ENCODE peak calls at places on chromosome 10, in five cellular contexts. One of them, this sample, is unnamed.

GRCh38 chr10:45464958-45465567 is 91.0 kb downstream of the ALOX5 start:
- DNase-seq in GM06990: peak
- DNase-seq in glutamatergic neuron: peak
- DNase-seq in HCT116: peak
- DNase-seq in Calu3: peak
- DNase-seq in this sample: peak

GRCh38 chr10:90193240-90193985 is 492.0 kb downstream of the KIF20B start:
- DNase-seq in GM06990: no peak
- DNase-seq in HCT116: no peak
- DNase-seq in Calu3: no peak
- DNase-seq in glutamatergic neuron: no peak
- DNase-seq in this sample: no peak

GRCh38 chr10:33335800-33336605 is 1.5 kb upstream of the NRP1 start:
- DNase-seq in Calu3: peak
- DNase-seq in GM06990: no peak
- DNase-seq in glutamatergic neuron: no peak
- DNase-seq in HCT116: no peak
- DNase-seq in this sample: peak

GRCh38 chr10:118965636-118966035 is 63.9 kb upstream of the NANOS1 start:
- DNase-seq in GM06990: no peak
- DNase-seq in Calu3: no peak
- DNase-seq in HCT116: no peak
- DNase-seq in glutamatergic neuron: peak
- DNase-seq in this sample: no peak

GRCh38 chr10:100827819-100828743 is 82.7 kb downstream of the PAX2 start:
- DNase-seq in GM06990: peak
- DNase-seq in Calu3: peak
- DNase-seq in HCT116: no peak
- DNase-seq in glutamatergic neuron: peak
- DNase-seq in this sample: no peak

GRCh38 chr10:70970830-70971229 is 82.5 kb upstream of the PCBD1 start:
- DNase-seq in Calu3: no peak
- DNase-seq in glutamatergic neuron: no peak
- DNase-seq in GM06990: no peak
- DNase-seq in HCT116: no peak
- DNase-seq in this sample: no peak

GRCh38 chr10:62652114-62652513 is 152.4 kb upstream of the ADO start:
- DNase-seq in GM06990: no peak
- DNase-seq in HCT116: no peak
- DNase-seq in Calu3: no peak
- DNase-seq in glutamatergic neuron: no peak
- DNase-seq in this sample: no peak

GRCh38 chr10:27998178-27998953 is 513 bp downstream of the ODAD2 start:
- DNase-seq in HCT116: no peak
- DNase-seq in GM06990: peak
- DNase-seq in glutamatergic neuron: peak
- DNase-seq in Calu3: peak
- DNase-seq in this sample: peak

GRCh38 chr10:80871083-80871482 is 333.4 kb downstream of the SH2D4B start:
- DNase-seq in GM06990: no peak
- DNase-seq in glutamatergic neuron: no peak
- DNase-seq in Calu3: no peak
- DNase-seq in HCT116: no peak
- DNase-seq in this sample: no peak

GRCh38 chr10:75146780-75147179 is 35.3 kb downstream of the SAMD8 start:
- DNase-seq in Calu3: no peak
- DNase-seq in HCT116: no peak
- DNase-seq in GM06990: no peak
- DNase-seq in glutamatergic neuron: no peak
- DNase-seq in this sample: no peak

GRCh38 chr10:129901389-129902045 is 62.6 kb downstream of the EBF3 start:
- DNase-seq in HCT116: no peak
- DNase-seq in Calu3: no peak
- DNase-seq in GM06990: no peak
- DNase-seq in glutamatergic neuron: no peak
- DNase-seq in this sample: no peak

GRCh38 chr10:68599754-68600040 is 39.6 kb downstream of the TET1 start:
- DNase-seq in Calu3: no peak
- DNase-seq in GM06990: no peak
- DNase-seq in glutamatergic neuron: no peak
- DNase-seq in HCT116: no peak
- DNase-seq in this sample: no peak

GRCh38 chr10:1544209-1544673 is 193.1 kb downstream of the ADARB2 start:
- DNase-seq in glutamatergic neuron: no peak
- DNase-seq in Calu3: no peak
- DNase-seq in HCT116: no peak
- DNase-seq in GM06990: no peak
- DNase-seq in this sample: no peak

GRCh38 chr10:112304460-112304859 is 21.3 kb downstream of the TECTB start:
- DNase-seq in GM06990: no peak
- DNase-seq in glutamatergic neuron: no peak
- DNase-seq in HCT116: no peak
- DNase-seq in Calu3: no peak
- DNase-seq in this sample: no peak

GRCh38 chr10:120517881-120518484 is 61.0 kb downstream of the PLPP4 start:
- DNase-seq in Calu3: no peak
- DNase-seq in glutamatergic neuron: no peak
- DNase-seq in HCT116: no peak
- DNase-seq in GM06990: no peak
- DNase-seq in this sample: no peak

GRCh38 chr10:484441-484924 is 205.0 kb downstream of the DIP2C start:
- DNase-seq in HCT116: no peak
- DNase-seq in glutamatergic neuron: no peak
- DNase-seq in Calu3: no peak
- DNase-seq in GM06990: no peak
- DNase-seq in this sample: peak

GRCh38 chr10:98414932-98415709 is at the start of gene PYROXD2:
- DNase-seq in HCT116: peak
- DNase-seq in GM06990: no peak
- DNase-seq in Calu3: peak
- DNase-seq in glutamatergic neuron: peak
- DNase-seq in this sample: peak

GRCh38 chr10:109902992-109903947 is 20.0 kb downstream of the XPNPEP1 start:
- DNase-seq in glutamatergic neuron: no peak
- DNase-seq in GM06990: no peak
- DNase-seq in HCT116: no peak
- DNase-seq in Calu3: no peak
- DNase-seq in this sample: no peak

GRCh38 chr10:2005546-2005945 is 268.2 kb upstream of the ADARB2 start:
- DNase-seq in Calu3: no peak
- DNase-seq in GM06990: no peak
- DNase-seq in HCT116: no peak
- DNase-seq in glutamatergic neuron: no peak
- DNase-seq in this sample: no peak

GRCh38 chr10:69681436-69681835 is 51.4 kb downstream of the FAM241B start:
- DNase-seq in Calu3: no peak
- DNase-seq in GM06990: no peak
- DNase-seq in HCT116: no peak
- DNase-seq in glutamatergic neuron: no peak
- DNase-seq in this sample: no peak

GRCh38 chr10:124642076-124642710 is 102.0 kb downstream of the FAM53B start:
- DNase-seq in HCT116: no peak
- DNase-seq in GM06990: no peak
- DNase-seq in glutamatergic neuron: no peak
- DNase-seq in Calu3: no peak
- DNase-seq in this sample: no peak

GRCh38 chr10:4283841-4284610 is 499.0 kb upstream of the KLF6 start:
- DNase-seq in glutamatergic neuron: no peak
- DNase-seq in Calu3: no peak
- DNase-seq in HCT116: no peak
- DNase-seq in GM06990: no peak
- DNase-seq in this sample: peak

GRCh38 chr10:88810196-88810961 is 7.8 kb downstream of the LIPM start:
- DNase-seq in Calu3: peak
- DNase-seq in HCT116: peak
- DNase-seq in glutamatergic neuron: no peak
- DNase-seq in GM06990: no peak
- DNase-seq in this sample: no peak

GRCh38 chr10:128985036-128985435 is 482.0 kb upstream of the MGMT start:
- DNase-seq in Calu3: no peak
- DNase-seq in GM06990: no peak
- DNase-seq in HCT116: no peak
- DNase-seq in glutamatergic neuron: no peak
- DNase-seq in this sample: no peak

GRCh38 chr10:47164800-47165128 is 135.2 kb upstream of the GDF10 start:
- DNase-seq in GM06990: no peak
- DNase-seq in glutamatergic neuron: no peak
- DNase-seq in HCT116: no peak
- DNase-seq in Calu3: no peak
- DNase-seq in this sample: no peak

GRCh38 chr10:86938260-86938659 is 19.2 kb downstream of the MMRN2 start:
- DNase-seq in HCT116: no peak
- DNase-seq in GM06990: no peak
- DNase-seq in glutamatergic neuron: no peak
- DNase-seq in Calu3: no peak
- DNase-seq in this sample: no peak

GRCh38 chr10:50876409-50876808 is 9.0 kb downstream of the A1CF start:
- DNase-seq in GM06990: no peak
- DNase-seq in glutamatergic neuron: no peak
- DNase-seq in Calu3: no peak
- DNase-seq in HCT116: no peak
- DNase-seq in this sample: no peak

GRCh38 chr10:77296534-77297369 is 340.9 kb downstream of the KCNMA1 start:
- DNase-seq in glutamatergic neuron: no peak
- DNase-seq in Calu3: no peak
- DNase-seq in HCT116: no peak
- DNase-seq in GM06990: no peak
- DNase-seq in this sample: no peak

GRCh38 chr10:69634759-69635425 is 4.8 kb downstream of the FAM241B start:
- DNase-seq in glutamatergic neuron: no peak
- DNase-seq in HCT116: no peak
- DNase-seq in Calu3: no peak
- DNase-seq in GM06990: no peak
- DNase-seq in this sample: no peak

GRCh38 chr10:38003588-38003987 is 6.9 kb upstream of the ZNF33A start:
- DNase-seq in GM06990: no peak
- DNase-seq in Calu3: no peak
- DNase-seq in glutamatergic neuron: no peak
- DNase-seq in HCT116: no peak
- DNase-seq in this sample: no peak
- TF ChIP-seq CTCF in GM06990: no peak
- TF ChIP-seq CTCF in Calu3: no peak
- TF ChIP-seq CTCF in glutamatergic neuron: no peak
- TF ChIP-seq CTCF in HCT116: no peak
- TF ChIP-seq CTCF in this sample: no peak

DNA sequence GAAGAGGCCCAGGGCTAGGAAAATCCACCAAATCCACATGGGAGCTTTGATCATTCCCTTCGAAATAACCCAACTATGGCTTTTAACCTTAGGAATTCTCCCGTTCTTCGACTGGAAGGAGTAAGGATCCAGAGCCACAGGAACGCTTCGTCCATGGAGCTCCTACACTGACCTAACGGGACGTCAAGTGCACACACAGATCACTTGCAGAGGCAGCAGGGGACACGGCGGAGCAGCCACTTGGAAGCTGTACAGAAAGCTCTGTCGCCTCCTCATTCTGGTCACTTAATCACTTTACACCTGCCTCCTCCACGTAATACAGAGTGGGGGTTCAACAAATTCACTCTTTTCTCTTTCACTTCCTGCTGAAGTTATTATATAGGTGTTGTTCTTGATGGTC is 43.9 kb downstream of the RSU1 start:
- DNase-seq in Calu3: no peak
- DNase-seq in GM06990: no peak
- DNase-seq in glutamatergic neuron: no peak
- DNase-seq in HCT116: no peak
- DNase-seq in this sample: no peak
- TF ChIP-seq CTCF in Calu3: no peak
- TF ChIP-seq CTCF in GM06990: no peak
- TF ChIP-seq CTCF in glutamatergic neuron: no peak
- TF ChIP-seq CTCF in HCT116: no peak
- TF ChIP-seq CTCF in this sample: no peak

GRCh38 chr10:83917519-83918506 is 221.5 kb upstream of the GHITM start:
- DNase-seq in GM06990: peak
- DNase-seq in HCT116: peak
- DNase-seq in Calu3: no peak
- DNase-seq in glutamatergic neuron: peak
- DNase-seq in this sample: no peak
- TF ChIP-seq CTCF in GM06990: peak
- TF ChIP-seq CTCF in HCT116: peak
- TF ChIP-seq CTCF in Calu3: no peak
- TF ChIP-seq CTCF in glutamatergic neuron: no peak
- TF ChIP-seq CTCF in this sample: no peak

GRCh38 chr10:85515316-85515715 is 851.3 kb downstream of the GRID1 start:
- DNase-seq in GM06990: no peak
- DNase-seq in HCT116: no peak
- DNase-seq in Calu3: no peak
- DNase-seq in glutamatergic neuron: no peak
- DNase-seq in this sample: no peak

GRCh38 chr10:85513450-85513849 is 853.1 kb downstream of the GRID1 start:
- DNase-seq in glutamatergic neuron: no peak
- DNase-seq in Calu3: no peak
- DNase-seq in GM06990: no peak
- DNase-seq in HCT116: no peak
- DNase-seq in this sample: no peak

GRCh38 chr10:85508159-85508558 is 858.4 kb downstream of the GRID1 start:
- DNase-seq in GM06990: no peak
- DNase-seq in Calu3: no peak
- DNase-seq in HCT116: no peak
- DNase-seq in glutamatergic neuron: no peak
- DNase-seq in this sample: no peak

GRCh38 chr10:85510682-85511081 is 855.9 kb downstream of the GRID1 start:
- DNase-seq in Calu3: no peak
- DNase-seq in glutamatergic neuron: no peak
- DNase-seq in GM06990: no peak
- DNase-seq in HCT116: no peak
- DNase-seq in this sample: no peak
- TF ChIP-seq CTCF in Calu3: no peak
- TF ChIP-seq CTCF in glutamatergic neuron: no peak
- TF ChIP-seq CTCF in GM06990: no peak
- TF ChIP-seq CTCF in HCT116: no peak
- TF ChIP-seq CTCF in this sample: no peak

DNA sequence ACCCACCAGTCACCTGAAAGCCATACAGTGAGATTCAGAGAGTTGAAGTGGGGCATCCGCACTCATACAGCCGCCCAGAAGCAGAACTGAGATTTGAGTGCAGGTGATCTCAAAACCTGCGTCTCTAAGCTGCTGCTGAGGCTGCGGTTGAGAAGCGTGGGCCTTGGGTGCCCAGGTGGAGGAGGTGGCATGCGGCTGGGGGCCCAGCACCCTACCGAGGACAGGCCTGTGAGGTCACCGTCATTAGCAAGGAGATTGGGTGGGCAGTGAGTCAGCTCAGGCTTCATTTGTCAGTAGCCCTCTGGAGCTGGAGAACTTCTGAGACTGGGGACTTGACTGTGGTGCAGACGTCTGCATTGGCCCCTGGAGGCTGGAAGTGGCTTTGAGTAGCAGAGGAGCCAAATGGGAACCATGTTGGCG is 29.8 kb downstream of the ZMIZ1 start:
- DNase-seq in Calu3: no peak
- DNase-seq in glutamatergic neuron: no peak
- DNase-seq in GM06990: peak
- DNase-seq in HCT116: no peak
- DNase-seq in this sample: no peak
- TF ChIP-seq CTCF in Calu3: no peak
- TF ChIP-seq CTCF in glutamatergic neuron: no peak
- TF ChIP-seq CTCF in GM06990: no peak
- TF ChIP-seq CTCF in HCT116: no peak
- TF ChIP-seq CTCF in this sample: no peak

GRCh38 chr10:84108797-84109196 is 30.5 kb upstream of the GHITM start:
- DNase-seq in glutamatergic neuron: no peak
- DNase-seq in GM06990: no peak
- DNase-seq in HCT116: no peak
- DNase-seq in Calu3: no peak
- DNase-seq in this sample: no peak
- TF ChIP-seq CTCF in glutamatergic neuron: no peak
- TF ChIP-seq CTCF in GM06990: no peak
- TF ChIP-seq CTCF in HCT116: no peak
- TF ChIP-seq CTCF in Calu3: no peak
- TF ChIP-seq CTCF in this sample: no peak

This sample was measured in psoas muscle.